ENCODE peak calls at places on chromosomes 1 and 21, in eight cellular contexts. N is Daoy; I is NT2/D1; C is T follicular helper cell; P is effector memory CD4-positive, alpha-beta T cell; O is activated T-helper 1 cell treated with anti-CD3 and anti-CD28 coated beads, Interleukin-2, amount 50 U/mL, for 16 hours; Q is neuronal stem cell; E is NCI-H1092 treated with DMSO at 0.1 percent for 48 hours. G is an unnamed sample.
A peak's percentile ranks its signal among the peaks of the same experiment; 100 is the strongest.

GRCh38 chr1:99877568-99877967 is 27.4 kb downstream of the AGL start:
- DNase-seq in N (no peak), I (no peak), C (no peak), P (no peak), O (no peak), Q (no peak), E (no peak), G (no peak)

GRCh38 chr1:47936916-47937551 is 60.2 kb downstream of the TRABD2B start:
- DNase-seq in N (no peak), I (no peak), C (no peak), P (no peak), O (no peak), Q (no peak), E (no peak), G (no peak)

GRCh38 chr1:116433283-116434257 is 60.5 kb downstream of the ATP1A1 start:
- DNase-seq in N (peak; percentile 49), I (no peak), C (no peak), P (no peak), O (no peak), Q (no peak), E (peak; percentile 75), G (no peak)

GRCh38 chr1:23777979-23778814 is at the start of gene PITHD1:
- DNase-seq in N (peak; percentile 88), I (peak; percentile 69), C (peak; percentile 70), P (peak; percentile 74), O (peak; percentile 74), Q (peak; percentile 85), E (peak; percentile 94), G (peak; percentile 31)

GRCh38 chr1:10529096-10529495 is 54.3 kb downstream of the PEX14 start:
- DNase-seq in N (peak; percentile 32), I (no peak), C (no peak), P (no peak), O (no peak), Q (no peak), E (no peak), G (no peak)

GRCh38 chr21:32096411-32096810 is 182.4 kb downstream of the MIS18A start:
- DNase-seq in N (no peak), I (peak; percentile 56), C (no peak), P (no peak), O (no peak), Q (peak; percentile 26), E (peak; percentile 28), G (no peak)

GRCh38 chr1:180358649-180359048 is 128.6 kb downstream of the LHX4 start:
- DNase-seq in N (no peak), I (no peak), C (no peak), P (no peak), O (no peak), Q (no peak), E (peak; percentile 83), G (no peak)

GRCh38 chr1:87826639-87827345 is 498.1 kb downstream of the LMO4 start:
- DNase-seq in N (peak; percentile 42), I (no peak), C (no peak), P (no peak), O (no peak), Q (no peak), E (no peak), G (no peak)

GRCh38 chr1:183139281-183139942 is 46.7 kb upstream of the LAMC2 start:
- DNase-seq in N (peak; percentile 67), I (no peak), C (no peak), P (no peak), O (no peak), Q (no peak), E (no peak), G (no peak)

GRCh38 chr1:32431736-32432400 is 33.0 kb upstream of the ZBTB8B start:
- DNase-seq in N (peak; percentile 42), I (no peak), C (no peak), P (no peak), O (no peak), Q (no peak), E (no peak), G (no peak)

GRCh38 chr1:91651671-91652071 is 151.0 kb downstream of the CDC7 start:
- DNase-seq in N (peak; percentile 19), I (no peak), C (no peak), P (no peak), O (no peak), Q (no peak), E (no peak), G (no peak)

GRCh38 chr1:151147132-151147503 is 687 bp upstream of the SEMA6C start:
- DNase-seq in N (no peak), I (no peak), C (no peak), P (no peak), O (no peak), Q (no peak), E (no peak), G (no peak)

GRCh38 chr1:52192436-52192835 is 50.5 kb downstream of the ZFYVE9 start:
- DNase-seq in N (no peak), I (no peak), C (no peak), P (no peak), O (no peak), Q (no peak), E (no peak), G (no peak)

GRCh38 chr1:47644216-47644581 is 206.4 kb downstream of the FOXD2 start:
- DNase-seq in N (no peak), I (no peak), C (no peak), P (no peak), O (no peak), Q (no peak), E (no peak), G (no peak)

GRCh38 chr1:206772228-206773002 is at the start of gene IL10:
- DNase-seq in N (no peak), I (no peak), C (no peak), P (no peak), O (no peak), Q (no peak), E (no peak), G (no peak)

GRCh38 chr1:79353224-79353623 is 346.7 kb upstream of the ADGRL4 start:
- DNase-seq in N (peak; percentile 63), I (peak; percentile 9), C (no peak), P (no peak), O (no peak), Q (no peak), E (peak; percentile 21), G (no peak)

GRCh38 chr1:47940321-47940720 is 56.9 kb downstream of the TRABD2B start:
- DNase-seq in N (no peak), I (no peak), C (no peak), P (no peak), O (no peak), Q (no peak), E (no peak), G (no peak)

GRCh38 chr1:50996083-50996482 is 26.0 kb downstream of the CDKN2C start:
- DNase-seq in N (no peak), I (no peak), C (no peak), P (no peak), O (no peak), Q (no peak), E (no peak), G (no peak)

GRCh38 chr1:203215573-203215972 is 13.9 kb downstream of the CHIT1 start:
- DNase-seq in N (no peak), I (no peak), C (no peak), P (no peak), O (no peak), Q (no peak), E (no peak), G (no peak)

GRCh38 chr1:35539824-35540261 is 17.4 kb downstream of the KIAA0319L start:
- DNase-seq in N (no peak), I (no peak), C (no peak), P (no peak), O (no peak), Q (no peak), E (no peak), G (no peak)

GRCh38 chr1:59096501-59096900 is 200.4 kb upstream of the FGGY start:
- DNase-seq in N (no peak), I (no peak), C (no peak), P (no peak), O (no peak), Q (no peak), E (no peak), G (no peak)

G was measured in activated CD8-positive, alpha-beta memory T cell treated with anti-CD3 and anti-CD28 coated beads for 1 hour.